ENCODE peak calls at places on chromosomes 1 and 21, in six cellular contexts. S is A549, W is lung, D is gastrocnemius medialis, P is right cardiac atrium, T is left lung. O is an unnamed sample. For H3K4me1, the result is how much of the 10 kb centered on the place peaks cover.

GRCh38 chr1:186302378-186302920 is 72.6 kb downstream of the TPR start:
- ATAC-seq in P (peak), W (no peak), S (no peak), D (no peak), T (no peak), O (no peak)

GRCh38 chr1:41122851-41123518 is 101.5 kb upstream of the SLFNL1 start:
- ATAC-seq in T (peak), S (peak), P (peak), D (no peak), W (peak), O (no peak)

GRCh38 chr21:30194701-30195299 is 21.1 kb downstream of the CLDN8 start:
- ATAC-seq in P (no peak), W (no peak), D (no peak), S (peak), T (peak), O (no peak)

GRCh38 chr1:14929547-14930223 is 223.9 kb upstream of the TMEM51 start:
- ATAC-seq in P (peak), T (peak), D (no peak), W (peak), S (peak), O (no peak)

GRCh38 chr1:154448271-154448905 is 43.2 kb downstream of the IL6R start:
- ATAC-seq in W (no peak), S (no peak), P (peak), T (no peak), D (no peak), O (peak)

GRCh38 chr1:37868466-37868865 is 9.1 kb upstream of the MTF1 start:
- ATAC-seq in W (no peak), D (no peak), T (no peak), P (no peak), S (no peak), O (no peak)

GRCh38 chr1:225763815-225764548 is 13.6 kb upstream of the SRP9 start:
- ATAC-seq in S (peak), D (no peak), W (no peak), T (peak), P (peak), O (no peak)

GRCh38 chr21:45430521-45431501 is 25.8 kb downstream of the COL18A1 start:
- ATAC-seq in T (no peak), S (no peak), D (no peak), P (no peak), W (no peak), O (no peak)

GRCh38 chr1:6001992-6002576 is 9.9 kb upstream of the NPHP4 start:
- ATAC-seq in T (no peak), P (peak), D (peak), S (peak), W (no peak), O (no peak)

GRCh38 chr1:32949519-32949918 is 15.1 kb downstream of the RNF19B start:
- ATAC-seq in D (peak), P (no peak), W (no peak), S (peak), T (peak), O (no peak)

GRCh38 chr1:32997381-32997891 is 32.8 kb upstream of the RNF19B start:
- ATAC-seq in W (peak), D (no peak), P (peak), T (peak), S (no peak), O (peak)

GRCh38 chr1:214321686-214322453 is 40.9 kb downstream of the SMYD2 start:
- ATAC-seq in P (no peak), D (no peak), T (no peak), S (no peak), W (no peak), O (no peak)

GRCh38 chr21:44925027-44925755 is 4.5 kb upstream of the ITGB2 start:
- ATAC-seq in S (no peak), T (peak), D (no peak), P (no peak), W (no peak), O (no peak)

GRCh38 chr1:204319027-204319426 is 40.7 kb downstream of the PLEKHA6 start:
- ATAC-seq in T (no peak), S (peak), D (no peak), W (no peak), P (peak), O (peak)

GRCh38 chr1:7527733-7528045 is 243.4 kb upstream of the VAMP3 start:
- ATAC-seq in D (no peak), T (no peak), P (no peak), W (no peak), S (no peak), O (no peak)

GRCh38 chr1:194071200-194071599 is 884.8 kb upstream of the B3GALT2 start:
- ATAC-seq in S (no peak), W (no peak), T (no peak), P (no peak), D (no peak), O (no peak)

GRCh38 chr1:107430540-107431228 is 289.8 kb downstream of the NTNG1 start:
- ATAC-seq in D (no peak), P (no peak), W (no peak), T (peak), S (peak), O (no peak)

GRCh38 chr1:207004931-207005830 is 27.4 kb downstream of the C1orf116 start:
- ATAC-seq in W (no peak), D (no peak), P (peak), T (peak), S (peak), O (no peak)

GRCh38 chr1:15916417-15916816 is 59.5 kb downstream of the ZBTB17 start:
- ATAC-seq in W (no peak), P (no peak), D (no peak), S (peak), T (peak), O (no peak)

GRCh38 chr1:172837816-172838680 is 179.1 kb downstream of the FASLG start:
- ATAC-seq in T (no peak), D (no peak), S (no peak), P (no peak), W (no peak), O (peak)

GRCh38 chr1:31166462-31166861 is 73.2 kb downstream of the NKAIN1 start:
- ATAC-seq in W (no peak), D (no peak), T (no peak), P (no peak), S (no peak), O (no peak)

GRCh38 chr1:198741744-198742143 is 102.9 kb downstream of the PTPRC start:
- ATAC-seq in P (no peak), D (no peak), T (no peak), S (no peak), W (no peak), O (no peak)

GRCh38 chr1:190474587-190475305 is 2.9 kb downstream of the BRINP3 start:
- ATAC-seq in T (peak), D (no peak), P (peak), W (no peak), S (peak), O (no peak)

GRCh38 chr1:218463194-218464156 is 118.3 kb downstream of the TGFB2 start:
- ATAC-seq in D (peak), W (peak), T (peak), S (peak), P (peak), O (peak)

GRCh38 chr21:42421018-42421793 is 17.5 kb downstream of the UBASH3A start:
- ATAC-seq in D (no peak), S (no peak), P (no peak), T (no peak), W (no peak), O (no peak)

GRCh38 chr1:2587071-2587859 is 688 bp downstream of the PRXL2B start:
- ATAC-seq in W (no peak), T (no peak), D (no peak), P (no peak), S (peak), O (no peak)

GRCh38 chr1:156435551-156436318 is 64.8 kb downstream of the MEF2D start:
- ATAC-seq in D (no peak), W (no peak), T (peak), S (no peak), P (no peak), O (no peak)

GRCh38 chr1:94736549-94736948 is 83.6 kb upstream of the SLC44A3 start:
- ATAC-seq in S (no peak), T (no peak), W (no peak), P (no peak), D (no peak), O (no peak)

GRCh38 chr1:149942885-149943284 is 6.2 kb upstream of the MTMR11 start:
- ATAC-seq in S (no peak), D (no peak), P (no peak), W (no peak), T (no peak), O (no peak)

GRCh38 chr21:15455819-15456462 is 273.8 kb upstream of the USP25 start:
- ATAC-seq in W (no peak), P (no peak), D (no peak), T (no peak), S (no peak), O (no peak)

GRCh38 chr1:66333463-66334232 is 200.3 kb upstream of the SGIP1 start:
- ATAC-seq in P (peak), W (no peak), S (peak), D (no peak), T (peak), O (no peak)

GRCh38 chr1:2894381-2895041 is 93.0 kb upstream of the TTC34 start:
- ATAC-seq in S (no peak), P (no peak), T (no peak), W (no peak), D (no peak), O (no peak)

GRCh38 chr1:225765982-225766674 is 11.5 kb upstream of the SRP9 start:
- ATAC-seq in S (no peak), W (no peak), D (no peak), T (no peak), P (no peak), O (no peak)

GRCh38 chr1:101309334-101310221 is 72.8 kb downstream of the S1PR1 start:
- ATAC-seq in P (peak), W (peak), T (peak), D (peak), S (peak), O (peak)

DNA sequence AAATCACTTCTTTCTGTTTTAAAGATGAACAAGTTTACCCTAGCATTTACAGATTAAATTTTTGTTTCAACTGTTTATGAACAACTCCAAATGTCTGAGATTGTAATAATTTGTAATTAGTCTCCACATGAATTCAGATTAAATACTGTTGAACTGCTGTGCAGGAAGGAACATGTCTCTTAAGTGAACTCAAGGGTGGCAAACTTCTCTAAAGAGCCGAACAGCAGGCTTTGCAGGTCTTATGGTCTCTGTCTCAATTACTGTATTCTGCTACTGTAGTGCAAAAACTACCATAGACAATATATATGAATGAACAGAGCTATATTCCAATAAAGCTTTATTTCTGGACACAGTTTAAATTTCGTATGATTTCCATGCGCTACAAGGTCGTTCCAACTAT is 6.6 kb downstream of the RSBN1 start:
- ATAC-seq in T (no peak), D (no peak), P (no peak), W (no peak), S (no peak), O (no peak)
- H3K4me1 ChIP-seq in T (half or more), D (under half), P (under half), W (under half), S (under half), O (under half)

DNA sequence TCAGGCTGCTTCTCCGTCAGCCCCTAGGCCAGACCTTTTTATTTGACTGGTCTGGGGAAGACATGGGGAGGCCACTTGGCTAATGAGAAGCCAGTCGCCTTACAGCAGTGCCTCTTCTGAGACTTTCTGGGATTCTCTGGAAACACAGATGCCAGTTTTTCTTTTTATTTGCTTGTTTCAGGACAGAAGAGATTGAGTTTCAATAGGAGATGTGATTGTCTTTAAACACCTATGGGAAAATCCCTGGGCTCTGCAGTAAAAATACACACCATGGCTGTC is 15.4 kb upstream of the BTG2 start:
- ATAC-seq in P (no peak), S (no peak), D (no peak), T (no peak), W (no peak), O (no peak)
- H3K4me1 ChIP-seq in P (under half), S (under half), D (under half), T (half or more), W (under half), O (under half)

GRCh38 chr1:71236503-71236902 is 155.7 kb upstream of the ZRANB2 start:
- ATAC-seq in D (no peak), T (no peak), W (no peak), P (no peak), S (no peak), O (no peak)

GRCh38 chr1:71245246-71245645 is 164.4 kb upstream of the ZRANB2 start:
- ATAC-seq in D (no peak), W (no peak), S (no peak), T (no peak), P (no peak), O (no peak)

GRCh38 chr1:71240656-71241055 is 159.8 kb upstream of the ZRANB2 start:
- ATAC-seq in D (no peak), P (no peak), S (no peak), T (no peak), W (no peak), O (no peak)

GRCh38 chr1:71242239-71242638 is 161.4 kb upstream of the ZRANB2 start:
- ATAC-seq in T (no peak), D (no peak), P (no peak), S (no peak), W (no peak), O (no peak)
- H3K4me1 ChIP-seq in T (under half), D (under half), P (under half), S (under half), W (under half), O (under half)

GRCh38 chr1:235072096-235072495 is 56.5 kb downstream of the TOMM20 start:
- ATAC-seq in T (no peak), P (no peak), W (no peak), D (no peak), S (no peak), O (no peak)

GRCh38 chr1:235073331-235073967 is 55.2 kb downstream of the TOMM20 start:
- ATAC-seq in P (peak), W (peak), D (peak), S (peak), T (peak), O (no peak)

GRCh38 chr1:235074335-235075120 is 54.1 kb downstream of the TOMM20 start:
- ATAC-seq in D (peak), W (no peak), T (peak), S (peak), P (peak), O (peak)

GRCh38 chr1:235075121-235075954 is 53.3 kb downstream of the TOMM20 start:
- ATAC-seq in W (peak), P (peak), S (peak), D (peak), T (peak), O (peak)

GRCh38 chr1:235073968-235074334 is 54.7 kb downstream of the TOMM20 start:
- ATAC-seq in W (no peak), D (no peak), T (peak), P (no peak), S (peak), O (no peak)
- H3K4me1 ChIP-seq in W (under half), D (half or more), T (half or more), P (under half), S (half or more), O (half or more)

DNA sequence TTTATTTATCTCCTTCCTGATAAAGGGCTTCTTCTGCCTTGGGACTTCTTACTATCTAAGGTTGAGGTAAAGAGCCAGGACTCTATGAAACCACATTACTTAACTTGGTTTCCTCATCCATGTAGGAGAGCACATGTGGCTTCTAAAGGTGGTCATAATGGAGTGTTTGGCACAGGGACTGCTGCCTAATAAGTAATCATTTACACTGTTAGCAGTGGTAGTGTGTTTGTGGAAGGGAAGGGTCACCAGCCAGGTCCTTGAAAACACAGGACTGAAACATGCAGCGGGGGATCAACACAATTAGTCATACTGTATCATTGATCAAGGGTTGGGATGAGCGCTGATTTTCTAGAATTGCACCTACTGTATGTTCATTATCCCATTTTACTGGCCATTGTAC is 59.6 kb downstream of the UCK2 start:
- ATAC-seq in W (no peak), S (no peak), P (no peak), T (no peak), D (no peak), O (no peak)
- H3K4me1 ChIP-seq in W (under half), S (under half), P (under half), T (under half), D (under half), O (under half)

GRCh38 chr1:93701619-93702018 is 20.0 kb upstream of the BCAR3 start:
- ATAC-seq in T (peak), W (peak), P (peak), D (peak), S (peak), O (peak)

GRCh38 chr1:93702102-93702827 is 20.6 kb upstream of the BCAR3 start:
- ATAC-seq in T (peak), W (no peak), S (peak), D (peak), P (peak), O (no peak)

GRCh38 chr1:93704063-93704462 is 22.4 kb upstream of the BCAR3 start:
- ATAC-seq in P (no peak), S (peak), T (no peak), W (no peak), D (no peak), O (no peak)

GRCh38 chr1:93703649-93704048 is 22.0 kb upstream of the BCAR3 start:
- ATAC-seq in W (no peak), D (no peak), T (no peak), P (no peak), S (peak), O (no peak)

GRCh38 chr1:93702828-93703183 is 21.2 kb upstream of the BCAR3 start:
- ATAC-seq in T (no peak), D (peak), S (peak), P (peak), W (no peak), O (no peak)
- H3K4me1 ChIP-seq in T (under half), D (under half), S (half or more), P (under half), W (under half), O (under half)

GRCh38 chr21:31666445-31667010 is 7.0 kb downstream of the SOD1 start:
- ATAC-seq in S (no peak), D (no peak), W (no peak), T (no peak), P (no peak), O (no peak)
- H3K4me1 ChIP-seq in S (under half), D (under half), W (under half), T (under half), P (under half), O (half or more)

O was measured in gastroesophageal sphincter.